ENCODE peak calls at places on chromosomes 7 and 10, in six cellular contexts. P is fibroblast of pulmonary artery, U is GM12865, R is dorsolateral prefrontal cortex, D is BE2C, T is tibial artery. Y is an unnamed sample.

GRCh38 chr7:44994877-44995554 is 5.0 kb upstream of the CCM2 start:
- DNase-seq in P (no peak), U (peak), R (no peak), D (no peak), T (no peak), Y (no peak)

GRCh38 chr10:92241158-92241500 is 49.7 kb downstream of the CPEB3 start:
- DNase-seq in P (no peak), U (peak), R (no peak), D (no peak), T (no peak), Y (no peak)

GRCh38 chr10:21526952-21527633 is 1.6 kb upstream of the SKIDA1 start:
- DNase-seq in P (peak), U (peak), R (peak), D (peak), T (peak), Y (peak)

GRCh38 chr10:13984647-13985155 is 346.0 kb downstream of the FRMD4A start:
- DNase-seq in P (peak), U (no peak), R (no peak), D (no peak), T (no peak), Y (no peak)

GRCh38 chr7:94679341-94679740 is 23.4 kb upstream of the SGCE start:
- DNase-seq in P (no peak), U (no peak), R (no peak), D (no peak), T (no peak), Y (no peak)

GRCh38 chr10:78362406-78363022 is 328.9 kb downstream of the RPS24 start:
- DNase-seq in P (no peak), U (no peak), R (no peak), D (no peak), T (no peak), Y (peak)

GRCh38 chr10:132909491-132910071 is 32.8 kb downstream of the CFAP46 start:
- DNase-seq in P (no peak), U (no peak), R (peak), D (no peak), T (no peak), Y (no peak)

GRCh38 chr7:2038876-2039728 is 193.6 kb downstream of the MAD1L1 start:
- DNase-seq in P (no peak), U (peak), R (peak), D (peak), T (peak), Y (no peak)

GRCh38 chr10:95655571-95656290 is 780 bp downstream of the ALDH18A1 start:
- DNase-seq in P (peak), U (peak), R (no peak), D (peak), T (peak), Y (no peak)

GRCh38 chr10:43199088-43199683 is 60.9 kb downstream of the CSGALNACT2 start:
- DNase-seq in P (no peak), U (no peak), R (no peak), D (no peak), T (peak), Y (no peak)

GRCh38 chr7:100684534-100685042 is 9.5 kb downstream of the GIGYF1 start:
- DNase-seq in P (no peak), U (no peak), R (no peak), D (peak), T (no peak), Y (no peak)

GRCh38 chr7:136947347-136947746 is 78.9 kb downstream of the CHRM2 start:
- DNase-seq in P (peak), U (no peak), R (no peak), D (no peak), T (no peak), Y (no peak)

GRCh38 chr10:470339-471003 is 219.0 kb downstream of the DIP2C start:
- DNase-seq in P (no peak), U (no peak), R (no peak), D (no peak), T (peak), Y (peak)
- H3K4me3 ChIP-seq in P (no peak), U (no peak), R (no peak), D (no peak), T (no peak), Y (peak)

GRCh38 chr7:4110438-4110837 is 571.7 kb upstream of the FOXK1 start:
- DNase-seq in P (no peak), U (no peak), R (no peak), D (no peak), T (no peak), Y (no peak)
- TF ChIP-seq CTCF in P (no peak), U (no peak), R (no peak), D (no peak), T (no peak), Y (no peak)

DNA sequence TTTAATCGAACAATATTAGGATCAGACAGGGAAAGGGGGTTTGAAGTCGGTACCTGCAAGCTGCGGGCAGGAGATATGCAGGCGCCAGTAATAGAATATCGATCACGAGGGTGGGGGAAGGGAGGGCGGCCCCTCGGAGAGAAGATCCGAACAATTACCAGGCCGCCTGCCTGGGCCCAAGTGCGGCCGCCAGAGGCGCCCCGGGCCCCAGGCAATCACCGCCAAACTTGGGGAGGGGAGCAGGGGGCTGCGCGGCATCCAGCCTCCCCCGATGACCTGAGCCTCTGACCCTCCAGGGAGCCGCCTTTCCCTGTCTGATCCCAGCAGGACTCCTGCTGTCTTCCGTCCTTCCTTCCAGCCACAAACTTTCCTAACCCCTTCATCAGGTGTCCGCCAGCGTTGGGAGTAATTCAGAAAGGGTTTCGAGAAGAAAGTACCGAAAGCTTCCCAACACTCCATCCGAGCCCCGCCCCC is 1.1 kb downstream of the NKX1-2 start:
- DNase-seq in P (no peak), U (no peak), R (no peak), D (no peak), T (no peak), Y (no peak)
- H3K4me3 ChIP-seq in P (no peak), U (no peak), R (peak), D (no peak), T (no peak), Y (no peak)

GRCh38 chr7:121562274-121562673 is 166.2 kb upstream of the FAM3C start:
- DNase-seq in P (peak), U (no peak), R (no peak), D (no peak), T (no peak), Y (no peak)

GRCh38 chr7:121561717-121562116 is 165.6 kb upstream of the FAM3C start:
- DNase-seq in P (peak), U (no peak), R (no peak), D (peak), T (no peak), Y (no peak)

GRCh38 chr7:121557034-121557892 is 161.2 kb upstream of the FAM3C start:
- DNase-seq in P (no peak), U (no peak), R (no peak), D (no peak), T (no peak), Y (no peak)

GRCh38 chr7:121555558-121555957 is 159.4 kb upstream of the FAM3C start:
- DNase-seq in P (no peak), U (no peak), R (no peak), D (no peak), T (no peak), Y (no peak)

GRCh38 chr7:121558288-121558687 is 162.2 kb upstream of the FAM3C start:
- DNase-seq in P (no peak), U (no peak), R (no peak), D (no peak), T (no peak), Y (no peak)
- TF ChIP-seq CTCF in P (no peak), U (no peak), R (no peak), D (no peak), T (no peak), Y (no peak)

GRCh38 chr7:37259381-37259821 is 189.3 kb downstream of the ELMO1 start:
- DNase-seq in P (no peak), U (no peak), R (no peak), D (no peak), T (no peak), Y (no peak)
- H3K4me3 ChIP-seq in P (no peak), U (no peak), R (no peak), D (no peak), T (no peak), Y (no peak)

GRCh38 chr10:28302668-28303488 is at the start of gene MPP7:
- DNase-seq in P (peak), U (peak), R (peak), D (peak), T (peak), Y (peak)
- TF ChIP-seq CTCF in P (no peak), U (peak), R (no peak), D (no peak), T (peak), Y (peak)